ENCODE peak calls at places on chromosomes 2 and 18, in ten cellular contexts. C is body of pancreas; D is midbrain; B is NCI-H2081; M is Calu3; N is RCC 7860; Q is T-helper 22 cell; Z is gastrocnemius medialis; G is HepG2; V is naive thymus-derived CD4-positive, alpha-beta T cell. P is an unnamed sample.

GRCh38 chr2:147438897-147439296 is 405.9 kb upstream of the ACVR2A start:
- DNase-seq in C (no peak), D (no peak), B (no peak), M (no peak), N (no peak), Q (no peak), Z (no peak), G (no peak), V (no peak), P (no peak)

GRCh38 chr2:95539836-95540235 is 52.0 kb upstream of the TRIM43 start:
- DNase-seq in C (no peak), D (peak), B (no peak), M (no peak), N (no peak), Q (no peak), Z (no peak), G (no peak), V (no peak), P (no peak)

GRCh38 chr2:133411857-133412256 is 156.4 kb downstream of the NCKAP5 start:
- DNase-seq in C (no peak), D (no peak), B (no peak), M (no peak), N (no peak), Q (no peak), Z (no peak), G (no peak), V (no peak), P (no peak)

GRCh38 chr2:133918141-133918540 is 335.7 kb upstream of the MGAT5 start:
- DNase-seq in C (no peak), D (no peak), B (no peak), M (no peak), N (no peak), Q (no peak), Z (no peak), G (no peak), V (no peak), P (no peak)

GRCh38 chr2:166651080-166651675 is 157.1 kb upstream of the SCN7A start:
- DNase-seq in C (no peak), D (no peak), B (peak), M (no peak), N (no peak), Q (no peak), Z (no peak), G (no peak), V (no peak), P (no peak)

GRCh38 chr18:35688757-35689156 is 107.2 kb downstream of the GALNT1 start:
- DNase-seq in C (no peak), D (no peak), B (no peak), M (no peak), N (no peak), Q (no peak), Z (no peak), G (no peak), V (no peak), P (no peak)

GRCh38 chr18:36849288-36850011 is 20.5 kb downstream of the KIAA1328 start:
- DNase-seq in C (no peak), D (no peak), B (no peak), M (no peak), N (no peak), Q (no peak), Z (no peak), G (no peak), V (no peak), P (no peak)

GRCh38 chr2:73823916-73824523 is 4.7 kb upstream of the STAMBP start:
- DNase-seq in C (peak), D (peak), B (peak), M (peak), N (peak), Q (no peak), Z (peak), G (peak), V (peak), P (no peak)

GRCh38 chr2:117603569-117603968 is 210.9 kb upstream of the DDX18 start:
- DNase-seq in C (no peak), D (peak), B (peak), M (no peak), N (no peak), Q (no peak), Z (no peak), G (no peak), V (no peak), P (no peak)

GRCh38 chr18:56721491-56721890 is 70.3 kb downstream of the WDR7 start:
- DNase-seq in C (no peak), D (no peak), B (no peak), M (no peak), N (no peak), Q (no peak), Z (no peak), G (no peak), V (no peak), P (no peak)

GRCh38 chr18:77063256-77063655 is 69.3 kb downstream of the MBP start:
- DNase-seq in C (peak), D (no peak), B (no peak), M (no peak), N (peak), Q (peak), Z (no peak), G (no peak), V (peak), P (peak)

GRCh38 chr2:235642446-235643107 is 148.7 kb downstream of the AGAP1 start:
- DNase-seq in C (no peak), D (no peak), B (no peak), M (no peak), N (peak), Q (no peak), Z (no peak), G (no peak), V (no peak), P (no peak)

GRCh38 chr2:73032702-73033097 is 38.8 kb downstream of the SFXN5 start:
- DNase-seq in C (no peak), D (no peak), B (no peak), M (no peak), N (no peak), Q (no peak), Z (no peak), G (no peak), V (no peak), P (no peak)

GRCh38 chr2:193222456-193222855 is 1027.7 kb upstream of the TMEFF2 start:
- DNase-seq in C (no peak), D (no peak), B (no peak), M (no peak), N (no peak), Q (no peak), Z (no peak), G (no peak), V (no peak), P (no peak)

GRCh38 chr2:121955313-121956211 is 200.1 kb downstream of the TSN start:
- DNase-seq in C (peak), D (no peak), B (peak), M (no peak), N (no peak), Q (no peak), Z (no peak), G (no peak), V (no peak), P (peak)

GRCh38 chr18:47604041-47604440 is 326.4 kb downstream of the SMAD2 start:
- DNase-seq in C (no peak), D (no peak), B (no peak), M (no peak), N (no peak), Q (no peak), Z (no peak), G (no peak), V (no peak), P (no peak)

GRCh38 chr2:162919111-162919510 is 80.5 kb upstream of the KCNH7 start:
- DNase-seq in C (no peak), D (no peak), B (no peak), M (no peak), N (no peak), Q (no peak), Z (no peak), G (no peak), V (no peak), P (no peak)